ENCODE peak calls at places on chromosomes 7 and 10, in ten cellular contexts. N, P, I, A, V, T, M, F, D and X are unnamed samples.

GRCh38 chr7:22666732-22667131 is 60.3 kb upstream of the IL6 start:
- DNase-seq in N (no peak), P (peak), I (no peak), A (no peak), V (no peak), T (no peak), M (peak), F (no peak), D (no peak), X (no peak)

GRCh38 chr7:107560898-107561516 is 2.7 kb downstream of the COG5 start:
- DNase-seq in N (no peak), P (peak), I (no peak), A (no peak), V (no peak), T (no peak), M (peak), F (no peak), D (no peak), X (no peak)

GRCh38 chr7:84237533-84238173 is 43.1 kb upstream of the SEMA3A start:
- DNase-seq in N (no peak), P (peak), I (no peak), A (no peak), V (no peak), T (no peak), M (peak), F (no peak), D (no peak), X (no peak)

GRCh38 chr10:11396311-11396960 is 215.0 kb downstream of the USP6NL start:
- DNase-seq in N (no peak), P (no peak), I (no peak), A (no peak), V (no peak), T (no peak), M (no peak), F (no peak), D (no peak), X (no peak)

GRCh38 chr10:77004917-77005564 is 632.6 kb downstream of the KCNMA1 start:
- DNase-seq in N (no peak), P (peak), I (peak), A (no peak), V (no peak), T (peak), M (peak), F (peak), D (peak), X (no peak)

GRCh38 chr7:127629268-127629854 is 11.4 kb upstream of the PAX4 start:
- DNase-seq in N (no peak), P (peak), I (peak), A (no peak), V (no peak), T (no peak), M (no peak), F (peak), D (peak), X (no peak)

GRCh38 chr7:116692599-116693308 is 20.8 kb downstream of the MET start:
- DNase-seq in N (no peak), P (peak), I (no peak), A (no peak), V (no peak), T (no peak), M (peak), F (no peak), D (no peak), X (no peak)

GRCh38 chr7:151830121-151830815 is 46.6 kb downstream of the PRKAG2 start:
- DNase-seq in N (no peak), P (no peak), I (no peak), A (no peak), V (no peak), T (no peak), M (no peak), F (no peak), D (no peak), X (no peak)

GRCh38 chr10:95467162-95467599 is 94.0 kb downstream of the SORBS1 start:
- DNase-seq in N (no peak), P (peak), I (peak), A (no peak), V (peak), T (no peak), M (no peak), F (no peak), D (peak), X (no peak)

GRCh38 chr7:12635830-12636229 is 51.6 kb upstream of the ARL4A start:
- DNase-seq in N (no peak), P (peak), I (no peak), A (no peak), V (no peak), T (no peak), M (no peak), F (peak), D (no peak), X (no peak)

GRCh38 chr7:21142081-21142480 is 285.8 kb upstream of the SP4 start:
- DNase-seq in N (no peak), P (no peak), I (no peak), A (no peak), V (no peak), T (no peak), M (no peak), F (no peak), D (no peak), X (no peak)

GRCh38 chr7:34207810-34208209 is 302.5 kb downstream of the BMPER start:
- DNase-seq in N (no peak), P (peak), I (no peak), A (no peak), V (no peak), T (no peak), M (no peak), F (no peak), D (no peak), X (no peak)

GRCh38 chr7:79420464-79420863 is 33.0 kb downstream of the MAGI2 start:
- DNase-seq in N (no peak), P (peak), I (no peak), A (no peak), V (no peak), T (no peak), M (peak), F (no peak), D (no peak), X (no peak)

GRCh38 chr7:96686305-96686704 is 23.3 kb downstream of the SEM1 start:
- DNase-seq in N (no peak), P (no peak), I (no peak), A (no peak), V (no peak), T (no peak), M (peak), F (no peak), D (no peak), X (no peak)

GRCh38 chr7:110001254-110001938 is 1089.5 kb upstream of the LRRN3 start:
- DNase-seq in N (no peak), P (no peak), I (no peak), A (no peak), V (no peak), T (no peak), M (no peak), F (no peak), D (no peak), X (no peak)

GRCh38 chr10:95706990-95707389 is 13.3 kb upstream of the TCTN3 start:
- DNase-seq in N (no peak), P (no peak), I (no peak), A (no peak), V (no peak), T (no peak), M (no peak), F (no peak), D (no peak), X (no peak)

GRCh38 chr7:12747687-12748306 is 60.4 kb downstream of the ARL4A start:
- DNase-seq in N (no peak), P (peak), I (no peak), A (no peak), V (no peak), T (no peak), M (peak), F (no peak), D (no peak), X (no peak)